ENCODE peak calls at places on chromosomes 4 and X, in eight cellular contexts. W is lower lobe of right lung; P is endothelial cell; R is pons; E is GM04504; H is activated CD4-positive, alpha-beta T cell treated with anti-CD3 and anti-CD28 coated beads for 24 hours; D is CD8-positive, alpha-beta memory T cell; M is WTC11. C is an unnamed sample.

GRCh38 chr4:41281038-41281634 is 24.4 kb downstream of the UCHL1 start:
- DNase-seq in R (peak), M (no peak), W (no peak), E (peak), D (no peak), P (peak), H (no peak), C (peak)

GRCh38 chr4:153541426-153542096 is 75.4 kb downstream of the TMEM131L start:
- DNase-seq in D (no peak), P (no peak), W (no peak), R (no peak), H (no peak), E (peak), M (no peak), C (peak)

GRCh38 chr4:174474457-174475075 is 47.7 kb downstream of the HPGD start:
- DNase-seq in R (no peak), M (peak), P (no peak), W (no peak), H (no peak), E (no peak), D (no peak), C (no peak)

GRCh38 chr4:6300359-6300758 is 30.7 kb downstream of the WFS1 start:
- DNase-seq in R (no peak), E (no peak), M (no peak), H (no peak), P (no peak), W (no peak), D (no peak), C (no peak)

GRCh38 chr4:109559625-109559982 is 442 bp upstream of the MCUB start:
- DNase-seq in R (no peak), D (no peak), P (peak), W (peak), H (peak), E (no peak), M (peak), C (no peak)

GRCh38 chr4:173009129-173009823 is 159.3 kb upstream of the GALNT7 start:
- DNase-seq in M (no peak), R (no peak), W (no peak), P (no peak), E (no peak), H (no peak), D (no peak), C (no peak)

GRCh38 chr4:140497776-140498636 is at the start of gene MGAT4D:
- DNase-seq in W (no peak), E (no peak), R (no peak), M (peak), P (peak), D (no peak), H (no peak), C (no peak)

GRCh38 chrX:36978886-36979285 is 29.3 kb upstream of the FAM47C start:
- DNase-seq in E (no peak), P (no peak), D (no peak), H (no peak), M (no peak), R (no peak), W (no peak), C (peak)

GRCh38 chr4:8050555-8051206 is 107.9 kb downstream of the ABLIM2 start:
- DNase-seq in P (no peak), D (no peak), M (peak), H (no peak), W (peak), R (peak), E (peak), C (peak)

GRCh38 chrX:55794420-55794819 is 76.9 kb downstream of the RRAGB start:
- DNase-seq in E (no peak), W (no peak), M (no peak), P (no peak), D (no peak), H (no peak), R (no peak), C (no peak)

GRCh38 chr4:181350578-181351420 is 892.4 kb upstream of the TENM3 start:
- DNase-seq in W (no peak), R (no peak), D (no peak), H (no peak), E (no peak), P (no peak), M (peak), C (no peak)

GRCh38 chrX:103378990-103379389 is 2.7 kb downstream of the BEX3 start:
- DNase-seq in D (no peak), E (no peak), P (no peak), H (no peak), R (no peak), W (no peak), M (no peak), C (no peak)

GRCh38 chr4:107835409-107835808 is 10.7 kb downstream of the SGMS2 start:
- DNase-seq in P (no peak), R (no peak), E (peak), H (no peak), M (no peak), W (no peak), D (no peak), C (no peak)